ENCODE peak calls at places on chromosome 15, in nine cellular contexts. One of them, this sample, is unnamed.

GRCh38 chr15:64105113-64105704 is 9.4 kb downstream of the SNX1 start:
- DNase-seq in activated CD8-positive, alpha-beta memory T cell treated with anti-CD3 and anti-CD28 coated beads for 24 hours: no peak
- DNase-seq in GM03348: peak
- DNase-seq in GM23338: no peak
- DNase-seq in RCC 7860: no peak
- DNase-seq in progenitor cell of endocrine pancreas: no peak
- DNase-seq in spleen: no peak
- DNase-seq in NCI-H345: no peak
- DNase-seq in AG08395: peak
- DNase-seq in this sample: no peak

GRCh38 chr15:101027920-101028319 is 108.8 kb downstream of the LRRK1 start:
- DNase-seq in GM23338: no peak
- DNase-seq in AG08395: no peak
- DNase-seq in NCI-H345: no peak
- DNase-seq in GM03348: no peak
- DNase-seq in spleen: peak
- DNase-seq in activated CD8-positive, alpha-beta memory T cell treated with anti-CD3 and anti-CD28 coated beads for 24 hours: peak
- DNase-seq in RCC 7860: no peak
- DNase-seq in progenitor cell of endocrine pancreas: no peak
- DNase-seq in this sample: peak

GRCh38 chr15:40693904-40694705 is 869 bp upstream of the RAD51 start:
- DNase-seq in spleen: no peak
- DNase-seq in progenitor cell of endocrine pancreas: no peak
- DNase-seq in GM03348: no peak
- DNase-seq in GM23338: no peak
- DNase-seq in activated CD8-positive, alpha-beta memory T cell treated with anti-CD3 and anti-CD28 coated beads for 24 hours: peak
- DNase-seq in NCI-H345: no peak
- DNase-seq in AG08395: no peak
- DNase-seq in RCC 7860: no peak
- DNase-seq in this sample: no peak

GRCh38 chr15:53437985-53438841 is 321.2 kb downstream of the WDR72 start:
- DNase-seq in GM23338: no peak
- DNase-seq in NCI-H345: no peak
- DNase-seq in spleen: no peak
- DNase-seq in RCC 7860: no peak
- DNase-seq in activated CD8-positive, alpha-beta memory T cell treated with anti-CD3 and anti-CD28 coated beads for 24 hours: no peak
- DNase-seq in AG08395: no peak
- DNase-seq in progenitor cell of endocrine pancreas: no peak
- DNase-seq in GM03348: no peak
- DNase-seq in this sample: no peak

GRCh38 chr15:82808634-82809041 is 790 bp upstream of the WHAMM start:
- DNase-seq in NCI-H345: no peak
- DNase-seq in progenitor cell of endocrine pancreas: no peak
- DNase-seq in GM03348: no peak
- DNase-seq in GM23338: no peak
- DNase-seq in spleen: no peak
- DNase-seq in AG08395: no peak
- DNase-seq in activated CD8-positive, alpha-beta memory T cell treated with anti-CD3 and anti-CD28 coated beads for 24 hours: no peak
- DNase-seq in RCC 7860: no peak
- DNase-seq in this sample: no peak

GRCh38 chr15:40133544-40133943 is 24.9 kb upstream of the BMF start:
- DNase-seq in AG08395: no peak
- DNase-seq in GM03348: no peak
- DNase-seq in spleen: no peak
- DNase-seq in NCI-H345: no peak
- DNase-seq in GM23338: no peak
- DNase-seq in RCC 7860: no peak
- DNase-seq in progenitor cell of endocrine pancreas: no peak
- DNase-seq in activated CD8-positive, alpha-beta memory T cell treated with anti-CD3 and anti-CD28 coated beads for 24 hours: no peak
- DNase-seq in this sample: no peak

GRCh38 chr15:39127925-39128617 is 452.8 kb upstream of the THBS1 start:
- DNase-seq in AG08395: peak
- DNase-seq in GM03348: peak
- DNase-seq in RCC 7860: peak
- DNase-seq in progenitor cell of endocrine pancreas: no peak
- DNase-seq in activated CD8-positive, alpha-beta memory T cell treated with anti-CD3 and anti-CD28 coated beads for 24 hours: no peak
- DNase-seq in NCI-H345: peak
- DNase-seq in GM23338: peak
- DNase-seq in spleen: no peak
- DNase-seq in this sample: peak

GRCh38 chr15:37093480-37094410 is 6.6 kb downstream of the MEIS2 start:
- DNase-seq in progenitor cell of endocrine pancreas: no peak
- DNase-seq in activated CD8-positive, alpha-beta memory T cell treated with anti-CD3 and anti-CD28 coated beads for 24 hours: no peak
- DNase-seq in NCI-H345: no peak
- DNase-seq in AG08395: peak
- DNase-seq in GM03348: no peak
- DNase-seq in GM23338: no peak
- DNase-seq in RCC 7860: no peak
- DNase-seq in spleen: no peak
- DNase-seq in this sample: no peak

GRCh38 chr15:67887776-67888175 is 47.9 kb upstream of the RNU6-1 start:
- DNase-seq in activated CD8-positive, alpha-beta memory T cell treated with anti-CD3 and anti-CD28 coated beads for 24 hours: no peak
- DNase-seq in GM23338: no peak
- DNase-seq in AG08395: no peak
- DNase-seq in RCC 7860: no peak
- DNase-seq in spleen: no peak
- DNase-seq in GM03348: no peak
- DNase-seq in NCI-H345: no peak
- DNase-seq in progenitor cell of endocrine pancreas: no peak
- DNase-seq in this sample: no peak

GRCh38 chr15:74963213-74963612 is 6.6 kb upstream of the RPP25 start:
- DNase-seq in GM03348: no peak
- DNase-seq in AG08395: no peak
- DNase-seq in RCC 7860: no peak
- DNase-seq in activated CD8-positive, alpha-beta memory T cell treated with anti-CD3 and anti-CD28 coated beads for 24 hours: no peak
- DNase-seq in GM23338: no peak
- DNase-seq in progenitor cell of endocrine pancreas: no peak
- DNase-seq in NCI-H345: no peak
- DNase-seq in spleen: no peak
- DNase-seq in this sample: no peak

GRCh38 chr15:50884583-50884982 is 23.9 kb upstream of the AP4E1 start:
- DNase-seq in spleen: no peak
- DNase-seq in GM23338: no peak
- DNase-seq in progenitor cell of endocrine pancreas: no peak
- DNase-seq in activated CD8-positive, alpha-beta memory T cell treated with anti-CD3 and anti-CD28 coated beads for 24 hours: no peak
- DNase-seq in RCC 7860: peak
- DNase-seq in NCI-H345: no peak
- DNase-seq in AG08395: peak
- DNase-seq in GM03348: no peak
- DNase-seq in this sample: peak

GRCh38 chr15:44264148-44264547 is 24.4 kb upstream of the GOLM2 start:
- DNase-seq in GM23338: no peak
- DNase-seq in RCC 7860: no peak
- DNase-seq in GM03348: no peak
- DNase-seq in spleen: no peak
- DNase-seq in activated CD8-positive, alpha-beta memory T cell treated with anti-CD3 and anti-CD28 coated beads for 24 hours: no peak
- DNase-seq in progenitor cell of endocrine pancreas: no peak
- DNase-seq in NCI-H345: no peak
- DNase-seq in AG08395: no peak
- DNase-seq in this sample: no peak

GRCh38 chr15:98805434-98806274 is 157.3 kb downstream of the IGF1R start:
- DNase-seq in RCC 7860: no peak
- DNase-seq in GM03348: no peak
- DNase-seq in GM23338: peak
- DNase-seq in NCI-H345: no peak
- DNase-seq in spleen: no peak
- DNase-seq in progenitor cell of endocrine pancreas: no peak
- DNase-seq in AG08395: no peak
- DNase-seq in activated CD8-positive, alpha-beta memory T cell treated with anti-CD3 and anti-CD28 coated beads for 24 hours: no peak
- DNase-seq in this sample: no peak